ENCODE peak calls at places on chromosome 9, in six cellular contexts. One of them, this sample, is unnamed.

GRCh38 chr9:96253059-96253696 is 48.8 kb downstream of the HSD17B3 start:
- DNase-seq in AML-193: no peak
- DNase-seq in hippocampal formation: no peak
- DNase-seq in activated T-cell treated with anti-CD3 and anti-CD28 coated beads, Interleukin-2, amount 50 U/mL, for 4 hours: no peak
- DNase-seq in NB4: peak; percentile 11
- DNase-seq in foreskin fibroblast: no peak
- DNase-seq in this sample: no peak

GRCh38 chr9:9791621-9792020 is 821.2 kb downstream of the PTPRD start:
- DNase-seq in AML-193: peak; percentile 20
- DNase-seq in NB4: peak; percentile 47
- DNase-seq in activated T-cell treated with anti-CD3 and anti-CD28 coated beads, Interleukin-2, amount 50 U/mL, for 4 hours: no peak
- DNase-seq in hippocampal formation: peak; percentile 45
- DNase-seq in foreskin fibroblast: no peak
- DNase-seq in this sample: peak; percentile 3

GRCh38 chr9:137053944-137054931 is at the start of gene ENTPD2:
- DNase-seq in foreskin fibroblast: no peak
- DNase-seq in hippocampal formation: no peak
- DNase-seq in activated T-cell treated with anti-CD3 and anti-CD28 coated beads, Interleukin-2, amount 50 U/mL, for 4 hours: peak; percentile 47
- DNase-seq in NB4: no peak
- DNase-seq in AML-193: no peak
- DNase-seq in this sample: no peak

GRCh38 chr9:76090909-76091308 is 200.4 kb downstream of the PCSK5 start:
- DNase-seq in hippocampal formation: no peak
- DNase-seq in NB4: no peak
- DNase-seq in foreskin fibroblast: no peak
- DNase-seq in activated T-cell treated with anti-CD3 and anti-CD28 coated beads, Interleukin-2, amount 50 U/mL, for 4 hours: no peak
- DNase-seq in AML-193: no peak
- DNase-seq in this sample: no peak

GRCh38 chr9:34996181-34996904 is 6.8 kb downstream of the DNAJB5 start:
- DNase-seq in hippocampal formation: no peak
- DNase-seq in activated T-cell treated with anti-CD3 and anti-CD28 coated beads, Interleukin-2, amount 50 U/mL, for 4 hours: no peak
- DNase-seq in foreskin fibroblast: no peak
- DNase-seq in NB4: no peak
- DNase-seq in AML-193: no peak
- DNase-seq in this sample: no peak

GRCh38 chr9:135009711-135010362 is 77.6 kb upstream of the OLFM1 start:
- DNase-seq in activated T-cell treated with anti-CD3 and anti-CD28 coated beads, Interleukin-2, amount 50 U/mL, for 4 hours: no peak
- DNase-seq in hippocampal formation: no peak
- DNase-seq in AML-193: no peak
- DNase-seq in foreskin fibroblast: no peak
- DNase-seq in NB4: peak; percentile 12
- DNase-seq in this sample: no peak

GRCh38 chr9:68794898-68795297 is 89.9 kb downstream of the PIP5K1B start:
- DNase-seq in AML-193: no peak
- DNase-seq in foreskin fibroblast: no peak
- DNase-seq in activated T-cell treated with anti-CD3 and anti-CD28 coated beads, Interleukin-2, amount 50 U/mL, for 4 hours: no peak
- DNase-seq in NB4: no peak
- DNase-seq in hippocampal formation: no peak
- DNase-seq in this sample: no peak

GRCh38 chr9:12838546-12838945 is 63.7 kb downstream of the LURAP1L start:
- DNase-seq in hippocampal formation: no peak
- DNase-seq in NB4: no peak
- DNase-seq in foreskin fibroblast: no peak
- DNase-seq in activated T-cell treated with anti-CD3 and anti-CD28 coated beads, Interleukin-2, amount 50 U/mL, for 4 hours: no peak
- DNase-seq in AML-193: no peak
- DNase-seq in this sample: peak; percentile 14

GRCh38 chr9:95771556-95772280 is 103.8 kb upstream of the ERCC6L2 start:
- DNase-seq in AML-193: no peak
- DNase-seq in NB4: no peak
- DNase-seq in hippocampal formation: peak; percentile 10
- DNase-seq in foreskin fibroblast: no peak
- DNase-seq in activated T-cell treated with anti-CD3 and anti-CD28 coated beads, Interleukin-2, amount 50 U/mL, for 4 hours: no peak
- DNase-seq in this sample: peak; percentile 46

GRCh38 chr9:125258832-125259534 is 2.6 kb upstream of the GAPVD1 start:
- DNase-seq in AML-193: peak; percentile 87
- DNase-seq in hippocampal formation: no peak
- DNase-seq in NB4: peak; percentile 88
- DNase-seq in activated T-cell treated with anti-CD3 and anti-CD28 coated beads, Interleukin-2, amount 50 U/mL, for 4 hours: no peak
- DNase-seq in foreskin fibroblast: no peak
- DNase-seq in this sample: no peak

GRCh38 chr9:77952641-77953341 is 78.8 kb downstream of the GNAQ start:
- DNase-seq in NB4: peak; percentile 36
- DNase-seq in AML-193: no peak
- DNase-seq in activated T-cell treated with anti-CD3 and anti-CD28 coated beads, Interleukin-2, amount 50 U/mL, for 4 hours: no peak
- DNase-seq in hippocampal formation: no peak
- DNase-seq in foreskin fibroblast: peak; percentile 12
- DNase-seq in this sample: peak; percentile 39

This sample was measured in fibroblast of gingiva.